ENCODE peak calls at places on chromosomes 2 and 18, in seven cellular contexts. J is ovary, X is tibial nerve, A is endothelial cell of umbilical vein, H is heart left ventricle, M is suprapubic skin, K is prostate gland. Y is an unnamed sample.

GRCh38 chr2:151289972-151290335 is 486 bp upstream of the NMI start:
- DNase-seq in J (peak; percentile 35), M (peak; percentile 91), K (no peak), A (no peak), X (peak; percentile 61), H (no peak), Y (peak; percentile 78)

GRCh38 chr2:199136681-199137080 is 321.1 kb downstream of the SATB2 start:
- DNase-seq in H (no peak), K (no peak), M (no peak), A (no peak), X (no peak), J (no peak), Y (peak; percentile 21)

GRCh38 chr2:68714866-68715265 is 19.7 kb upstream of the ARHGAP25 start:
- DNase-seq in X (peak; percentile 43), H (peak; percentile 75), J (no peak), K (no peak), M (no peak), A (no peak), Y (no peak)

GRCh38 chr2:186575302-186575701 is 14.6 kb upstream of the ITGAV start:
- DNase-seq in A (peak; percentile 98), M (no peak), X (peak; percentile 23), J (no peak), K (no peak), H (peak; percentile 44), Y (peak; percentile 52)

GRCh38 chr2:31124904-31125303 is 13.3 kb downstream of the GALNT14 start:
- DNase-seq in H (no peak), A (no peak), X (no peak), J (no peak), K (no peak), M (no peak), Y (no peak)

GRCh38 chr18:6891788-6892187 is 162.3 kb downstream of the ARHGAP28 start:
- DNase-seq in M (no peak), A (no peak), K (no peak), H (no peak), J (no peak), X (no peak), Y (no peak)

GRCh38 chr18:70418551-70419311 is 129.9 kb downstream of the SOCS6 start:
- DNase-seq in M (no peak), H (no peak), J (no peak), A (no peak), K (no peak), X (no peak), Y (no peak)

GRCh38 chr18:25875574-25875973 is 214.8 kb downstream of the SS18 start:
- DNase-seq in X (no peak), A (no peak), M (no peak), H (no peak), K (no peak), J (no peak), Y (no peak)

GRCh38 chr2:26034597-26035067 is 748 bp downstream of the RAB10 start:
- DNase-seq in J (no peak), X (no peak), H (no peak), K (peak; percentile 8), M (no peak), A (peak; percentile 64), Y (peak; percentile 75)

GRCh38 chr18:54830260-54830659 is 2.0 kb downstream of the RAB27B start:
- DNase-seq in J (no peak), M (no peak), X (no peak), K (no peak), A (no peak), H (no peak), Y (no peak)

GRCh38 chr2:66573412-66573811 is 138.5 kb downstream of the MEIS1 start:
- DNase-seq in A (no peak), J (no peak), M (no peak), K (no peak), H (no peak), X (no peak), Y (no peak)

GRCh38 chr2:136703214-136703613 is 62.1 kb upstream of the THSD7B start:
- DNase-seq in J (no peak), X (no peak), A (no peak), H (no peak), M (no peak), K (no peak), Y (no peak)

GRCh38 chr2:50773533-50773932 is 258.4 kb downstream of the NRXN1 start:
- DNase-seq in H (no peak), K (no peak), X (no peak), J (no peak), A (no peak), M (no peak), Y (no peak)

GRCh38 chr2:177584293-177584692 is 191.7 kb downstream of the AGPS start:
- DNase-seq in K (no peak), J (no peak), A (no peak), X (no peak), H (no peak), M (no peak), Y (no peak)

DNA sequence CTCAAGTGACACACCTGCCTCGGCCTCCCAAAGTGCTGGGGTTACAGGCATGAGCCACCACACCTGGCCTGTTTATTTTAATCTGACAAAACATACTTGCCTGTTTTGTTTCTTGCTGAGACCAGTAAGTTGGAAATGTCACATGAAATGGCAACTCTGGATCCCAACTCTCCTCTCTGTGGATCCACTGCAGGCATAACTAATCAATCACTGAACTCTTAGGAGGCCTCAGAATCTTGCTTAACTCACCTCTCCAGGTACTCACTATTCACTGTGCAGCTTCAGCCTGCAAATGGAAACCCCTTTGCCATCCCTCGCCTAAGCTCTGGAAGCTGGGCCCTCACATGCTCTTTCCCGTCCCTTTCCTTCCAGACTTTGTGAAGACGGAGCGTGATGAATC is 56.4 kb upstream of the ATG16L1 start:
- DNase-seq in J (no peak), M (no peak), K (no peak), A (no peak), H (no peak), X (no peak), Y (no peak)
- TF ChIP-seq POLR2A in J (no peak), M (no peak), K (no peak), A (no peak), H (no peak), X (no peak), Y (no peak)

GRCh38 chr2:98583866-98584618 is 24.3 kb downstream of the COA5 start:
- DNase-seq in K (no peak), M (no peak), A (no peak), X (no peak), J (no peak), H (no peak), Y (no peak)
- TF ChIP-seq POLR2A in K (no peak), M (no peak), A (no peak), X (no peak), J (no peak), H (no peak), Y (no peak)

GRCh38 chr18:23134780-23135678 is at the start of gene CABLES1:
- DNase-seq in K (peak; percentile 43), J (peak; percentile 73), X (peak; percentile 51), H (peak; percentile 70), A (peak; percentile 84), M (peak; percentile 81), Y (peak; percentile 57)
- TF ChIP-seq POLR2A in K (peak; percentile 27), J (no peak), X (peak; percentile 45), H (peak; percentile 19), A (peak; percentile 86), M (no peak), Y (peak; percentile 42)

GRCh38 chr2:128317186-128317897 is 1.3 kb downstream of the HS6ST1 start:
- DNase-seq in J (peak; percentile 43), A (no peak), X (no peak), H (no peak), M (peak; percentile 73), K (peak; percentile 31), Y (peak; percentile 52)
- TF ChIP-seq POLR2A in J (no peak), A (no peak), X (peak; percentile 8), H (no peak), M (no peak), K (no peak), Y (no peak)

GRCh38 chr18:78587096-78587495 is 392.5 kb upstream of the SALL3 start:
- DNase-seq in M (no peak), X (no peak), J (no peak), H (no peak), A (no peak), K (no peak), Y (no peak)
- TF ChIP-seq POLR2A in M (no peak), X (no peak), J (no peak), H (no peak), A (no peak), K (no peak), Y (no peak)

GRCh38 chr2:233966388-233966787 is 49.2 kb downstream of the TRPM8 start:
- DNase-seq in H (peak; percentile 61), K (no peak), M (no peak), J (no peak), A (no peak), X (no peak), Y (no peak)
- TF ChIP-seq POLR2A in H (no peak), K (no peak), M (no peak), J (no peak), A (no peak), X (no peak), Y (no peak)

GRCh38 chr2:88170472-88170892 is 336 bp downstream of the THNSL2 start:
- DNase-seq in K (peak; percentile 23), A (no peak), M (no peak), H (peak; percentile 53), X (peak; percentile 30), J (no peak), Y (peak; percentile 30)

GRCh38 chr2:88161446-88161845 is 8.7 kb upstream of the THNSL2 start:
- DNase-seq in X (no peak), H (no peak), K (no peak), A (no peak), J (no peak), M (no peak), Y (no peak)

GRCh38 chr2:88159955-88160415 is 10.2 kb upstream of the THNSL2 start:
- DNase-seq in A (peak; percentile 49), X (peak; percentile 72), J (peak; percentile 33), M (no peak), K (peak; percentile 43), H (peak; percentile 49), Y (peak; percentile 78)

GRCh38 chr2:88167740-88168139 is 2.4 kb upstream of the THNSL2 start:
- DNase-seq in X (no peak), J (no peak), K (no peak), H (no peak), M (no peak), A (no peak), Y (no peak)

GRCh38 chr2:88165604-88166003 is 4.5 kb upstream of the THNSL2 start:
- DNase-seq in J (no peak), H (no peak), X (no peak), M (no peak), K (no peak), A (no peak), Y (no peak)
- TF ChIP-seq POLR2A in J (no peak), H (no peak), X (no peak), M (no peak), K (no peak), A (no peak), Y (no peak)

GRCh38 chr18:77068321-77068841 is 64.2 kb downstream of the MBP start:
- DNase-seq in J (no peak), H (no peak), K (no peak), M (no peak), A (no peak), X (no peak), Y (no peak)
- TF ChIP-seq POLR2A in J (no peak), H (no peak), K (no peak), M (no peak), A (no peak), X (no peak), Y (no peak)

DNA sequence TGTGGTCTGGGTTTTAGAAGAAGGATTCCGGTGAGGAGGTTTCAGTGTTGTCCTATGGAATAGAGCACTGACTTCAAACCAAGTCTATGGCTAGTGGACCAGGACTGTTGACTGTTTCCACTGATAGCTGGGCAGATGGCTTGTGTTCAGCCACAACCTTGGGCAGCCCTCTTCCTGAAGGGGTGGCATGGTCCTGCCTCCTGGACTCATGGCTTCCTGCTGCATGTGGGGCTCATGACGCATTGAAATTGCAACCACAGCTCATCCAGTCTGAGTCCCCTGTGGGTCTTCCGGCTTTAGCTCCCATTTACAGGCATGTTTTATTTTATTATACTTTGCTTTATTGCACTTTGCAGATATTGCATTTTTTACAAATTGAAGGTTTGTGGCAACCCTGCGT is 105.0 kb downstream of the B3GNT2 start:
- DNase-seq in X (no peak), J (no peak), A (no peak), K (no peak), H (no peak), M (no peak), Y (peak; percentile 11)
- TF ChIP-seq POLR2A in X (no peak), J (no peak), A (no peak), K (no peak), H (no peak), M (no peak), Y (no peak)

Y was measured in erythroblast.